ENCODE peak calls at places on chromosomes 13 and 19, in six cellular contexts. One of them, this sample, is unnamed.

GRCh38 chr19:33558846-33559245 is 37.3 kb upstream of the PEPD start:
- DNase-seq in stimulated activated CD8-positive, alpha-beta memory T cell treated with anti-CD3 and anti-CD28 coated beads, Interleukin-4, amount 100 ng/mL, for 48 hours: no peak
- DNase-seq in neuronal stem cell: no peak
- DNase-seq in memory B cell: no peak
- DNase-seq in effector memory CD4-positive, alpha-beta T cell: no peak
- DNase-seq in fibroblast of the conjunctiva: no peak
- DNase-seq in this sample: no peak

GRCh38 chr19:50377051-50377441 is 789 bp downstream of the NR1H2 start:
- DNase-seq in stimulated activated CD8-positive, alpha-beta memory T cell treated with anti-CD3 and anti-CD28 coated beads, Interleukin-4, amount 100 ng/mL, for 48 hours: peak; percentile 76
- DNase-seq in neuronal stem cell: no peak
- DNase-seq in memory B cell: no peak
- DNase-seq in effector memory CD4-positive, alpha-beta T cell: peak; percentile 55
- DNase-seq in fibroblast of the conjunctiva: no peak
- DNase-seq in this sample: no peak

GRCh38 chr19:53132231-53132991 is at the start of gene ZNF415:
- DNase-seq in stimulated activated CD8-positive, alpha-beta memory T cell treated with anti-CD3 and anti-CD28 coated beads, Interleukin-4, amount 100 ng/mL, for 48 hours: peak; percentile 53
- DNase-seq in neuronal stem cell: peak; percentile 56
- DNase-seq in memory B cell: peak; percentile 34
- DNase-seq in effector memory CD4-positive, alpha-beta T cell: no peak
- DNase-seq in fibroblast of the conjunctiva: peak; percentile 45
- DNase-seq in this sample: peak; percentile 95

GRCh38 chr13:95784161-95784880 is 107.4 kb downstream of the DNAJC3 start:
- DNase-seq in stimulated activated CD8-positive, alpha-beta memory T cell treated with anti-CD3 and anti-CD28 coated beads, Interleukin-4, amount 100 ng/mL, for 48 hours: no peak
- DNase-seq in neuronal stem cell: no peak
- DNase-seq in memory B cell: no peak
- DNase-seq in effector memory CD4-positive, alpha-beta T cell: no peak
- DNase-seq in fibroblast of the conjunctiva: peak; percentile 16
- DNase-seq in this sample: no peak

GRCh38 chr13:44894001-44894770 is 95.1 kb downstream of the NUFIP1 start:
- DNase-seq in stimulated activated CD8-positive, alpha-beta memory T cell treated with anti-CD3 and anti-CD28 coated beads, Interleukin-4, amount 100 ng/mL, for 48 hours: no peak
- DNase-seq in neuronal stem cell: no peak
- DNase-seq in memory B cell: no peak
- DNase-seq in effector memory CD4-positive, alpha-beta T cell: no peak
- DNase-seq in fibroblast of the conjunctiva: no peak
- DNase-seq in this sample: no peak

GRCh38 chr13:111614009-111614408 is 293.6 kb downstream of the TEX29 start:
- DNase-seq in stimulated activated CD8-positive, alpha-beta memory T cell treated with anti-CD3 and anti-CD28 coated beads, Interleukin-4, amount 100 ng/mL, for 48 hours: no peak
- DNase-seq in neuronal stem cell: no peak
- DNase-seq in memory B cell: no peak
- DNase-seq in effector memory CD4-positive, alpha-beta T cell: no peak
- DNase-seq in fibroblast of the conjunctiva: no peak
- DNase-seq in this sample: no peak

GRCh38 chr19:3969435-3970312 is 1.2 kb downstream of the DAPK3 start:
- DNase-seq in stimulated activated CD8-positive, alpha-beta memory T cell treated with anti-CD3 and anti-CD28 coated beads, Interleukin-4, amount 100 ng/mL, for 48 hours: no peak
- DNase-seq in neuronal stem cell: peak; percentile 33
- DNase-seq in memory B cell: no peak
- DNase-seq in effector memory CD4-positive, alpha-beta T cell: no peak
- DNase-seq in fibroblast of the conjunctiva: no peak
- DNase-seq in this sample: no peak

GRCh38 chr13:37995052-37995451 is 125.5 kb upstream of the TRPC4 start:
- DNase-seq in stimulated activated CD8-positive, alpha-beta memory T cell treated with anti-CD3 and anti-CD28 coated beads, Interleukin-4, amount 100 ng/mL, for 48 hours: no peak
- DNase-seq in neuronal stem cell: peak; percentile 27
- DNase-seq in memory B cell: no peak
- DNase-seq in effector memory CD4-positive, alpha-beta T cell: no peak
- DNase-seq in fibroblast of the conjunctiva: no peak
- DNase-seq in this sample: no peak

GRCh38 chr13:44516771-44517170 is 59.4 kb downstream of the TSC22D1 start:
- DNase-seq in stimulated activated CD8-positive, alpha-beta memory T cell treated with anti-CD3 and anti-CD28 coated beads, Interleukin-4, amount 100 ng/mL, for 48 hours: no peak
- DNase-seq in neuronal stem cell: no peak
- DNase-seq in memory B cell: no peak
- DNase-seq in effector memory CD4-positive, alpha-beta T cell: no peak
- DNase-seq in fibroblast of the conjunctiva: no peak
- DNase-seq in this sample: no peak

GRCh38 chr19:37467608-37468090 is 405 bp upstream of the ZNF569 start:
- DNase-seq in stimulated activated CD8-positive, alpha-beta memory T cell treated with anti-CD3 and anti-CD28 coated beads, Interleukin-4, amount 100 ng/mL, for 48 hours: no peak
- DNase-seq in neuronal stem cell: no peak
- DNase-seq in memory B cell: no peak
- DNase-seq in effector memory CD4-positive, alpha-beta T cell: no peak
- DNase-seq in fibroblast of the conjunctiva: no peak
- DNase-seq in this sample: no peak